ENCODE peak calls at places on chromosomes 13 and 19, in ten cellular contexts. One of them, this sample, is unnamed.

GRCh38 chr19:49831592-49831991 is 13.5 kb downstream of the MED25 start:
- DNase-seq in fibroblast of the conjunctiva: no peak
- DNase-seq in ELF-1: no peak
- DNase-seq in fibroblast of pulmonary artery: no peak
- DNase-seq in breast epithelium: no peak
- DNase-seq in activated T-cell treated with anti-CD3 and anti-CD28 coated beads, Interleukin-2, amount 50 U/mL, for 72 hours: no peak
- DNase-seq in NCI-H2081: no peak
- DNase-seq in mucosa of gallbladder: no peak
- DNase-seq in memory B cell: no peak
- DNase-seq in GM23248: no peak
- DNase-seq in this sample: no peak

GRCh38 chr19:32748497-32748896 is 28.9 kb downstream of the TDRD12 start:
- DNase-seq in ELF-1: no peak
- DNase-seq in breast epithelium: no peak
- DNase-seq in mucosa of gallbladder: no peak
- DNase-seq in activated T-cell treated with anti-CD3 and anti-CD28 coated beads, Interleukin-2, amount 50 U/mL, for 72 hours: peak
- DNase-seq in GM23248: no peak
- DNase-seq in fibroblast of pulmonary artery: no peak
- DNase-seq in NCI-H2081: peak
- DNase-seq in fibroblast of the conjunctiva: no peak
- DNase-seq in memory B cell: no peak
- DNase-seq in this sample: no peak

GRCh38 chr19:18284710-18285430 is 3.4 kb upstream of the JUND start:
- DNase-seq in mucosa of gallbladder: no peak
- DNase-seq in breast epithelium: no peak
- DNase-seq in ELF-1: no peak
- DNase-seq in activated T-cell treated with anti-CD3 and anti-CD28 coated beads, Interleukin-2, amount 50 U/mL, for 72 hours: peak
- DNase-seq in memory B cell: no peak
- DNase-seq in NCI-H2081: no peak
- DNase-seq in GM23248: no peak
- DNase-seq in fibroblast of the conjunctiva: no peak
- DNase-seq in fibroblast of pulmonary artery: no peak
- DNase-seq in this sample: no peak

GRCh38 chr13:75316427-75316826 is 165.5 kb downstream of the TBC1D4 start:
- DNase-seq in breast epithelium: no peak
- DNase-seq in fibroblast of pulmonary artery: peak
- DNase-seq in mucosa of gallbladder: no peak
- DNase-seq in activated T-cell treated with anti-CD3 and anti-CD28 coated beads, Interleukin-2, amount 50 U/mL, for 72 hours: no peak
- DNase-seq in NCI-H2081: no peak
- DNase-seq in memory B cell: no peak
- DNase-seq in ELF-1: no peak
- DNase-seq in GM23248: peak
- DNase-seq in fibroblast of the conjunctiva: no peak
- DNase-seq in this sample: peak

GRCh38 chr13:74464656-74465055 is 330.5 kb upstream of the KLF12 start:
- DNase-seq in fibroblast of pulmonary artery: no peak
- DNase-seq in activated T-cell treated with anti-CD3 and anti-CD28 coated beads, Interleukin-2, amount 50 U/mL, for 72 hours: no peak
- DNase-seq in GM23248: no peak
- DNase-seq in NCI-H2081: peak
- DNase-seq in memory B cell: no peak
- DNase-seq in mucosa of gallbladder: no peak
- DNase-seq in breast epithelium: no peak
- DNase-seq in ELF-1: no peak
- DNase-seq in fibroblast of the conjunctiva: no peak
- DNase-seq in this sample: no peak

GRCh38 chr13:25300861-25301346 is 521 bp upstream of the NUP58 start:
- DNase-seq in NCI-H2081: no peak
- DNase-seq in memory B cell: no peak
- DNase-seq in ELF-1: no peak
- DNase-seq in fibroblast of the conjunctiva: no peak
- DNase-seq in activated T-cell treated with anti-CD3 and anti-CD28 coated beads, Interleukin-2, amount 50 U/mL, for 72 hours: peak
- DNase-seq in breast epithelium: no peak
- DNase-seq in GM23248: no peak
- DNase-seq in fibroblast of pulmonary artery: peak
- DNase-seq in mucosa of gallbladder: peak
- DNase-seq in this sample: no peak

GRCh38 chr19:55642153-55643002 is 1.1 kb upstream of the ZNF581 start:
- DNase-seq in mucosa of gallbladder: no peak
- DNase-seq in activated T-cell treated with anti-CD3 and anti-CD28 coated beads, Interleukin-2, amount 50 U/mL, for 72 hours: no peak
- DNase-seq in fibroblast of pulmonary artery: no peak
- DNase-seq in ELF-1: no peak
- DNase-seq in memory B cell: no peak
- DNase-seq in breast epithelium: no peak
- DNase-seq in NCI-H2081: peak
- DNase-seq in fibroblast of the conjunctiva: no peak
- DNase-seq in GM23248: peak
- DNase-seq in this sample: no peak

GRCh38 chr13:48817166-48817802 is 158.4 kb upstream of the FNDC3A start:
- DNase-seq in activated T-cell treated with anti-CD3 and anti-CD28 coated beads, Interleukin-2, amount 50 U/mL, for 72 hours: no peak
- DNase-seq in breast epithelium: no peak
- DNase-seq in NCI-H2081: no peak
- DNase-seq in GM23248: no peak
- DNase-seq in mucosa of gallbladder: no peak
- DNase-seq in fibroblast of the conjunctiva: no peak
- DNase-seq in fibroblast of pulmonary artery: no peak
- DNase-seq in memory B cell: no peak
- DNase-seq in ELF-1: no peak
- DNase-seq in this sample: no peak

GRCh38 chr19:1411255-1412191 is 4.1 kb downstream of the DAZAP1 start:
- DNase-seq in breast epithelium: no peak
- DNase-seq in ELF-1: no peak
- DNase-seq in fibroblast of pulmonary artery: peak
- DNase-seq in mucosa of gallbladder: no peak
- DNase-seq in GM23248: peak
- DNase-seq in memory B cell: no peak
- DNase-seq in fibroblast of the conjunctiva: no peak
- DNase-seq in activated T-cell treated with anti-CD3 and anti-CD28 coated beads, Interleukin-2, amount 50 U/mL, for 72 hours: peak
- DNase-seq in NCI-H2081: peak
- DNase-seq in this sample: peak

GRCh38 chr13:66312312-66313087 is 917.6 kb downstream of the PCDH9 start:
- DNase-seq in ELF-1: no peak
- DNase-seq in NCI-H2081: peak
- DNase-seq in fibroblast of the conjunctiva: peak
- DNase-seq in mucosa of gallbladder: peak
- DNase-seq in GM23248: no peak
- DNase-seq in breast epithelium: no peak
- DNase-seq in activated T-cell treated with anti-CD3 and anti-CD28 coated beads, Interleukin-2, amount 50 U/mL, for 72 hours: no peak
- DNase-seq in fibroblast of pulmonary artery: peak
- DNase-seq in memory B cell: no peak
- DNase-seq in this sample: peak

GRCh38 chr13:28138756-28139470 is 568 bp downstream of the PAN3 start:
- DNase-seq in mucosa of gallbladder: peak
- DNase-seq in fibroblast of pulmonary artery: peak
- DNase-seq in NCI-H2081: peak
- DNase-seq in activated T-cell treated with anti-CD3 and anti-CD28 coated beads, Interleukin-2, amount 50 U/mL, for 72 hours: peak
- DNase-seq in fibroblast of the conjunctiva: peak
- DNase-seq in GM23248: peak
- DNase-seq in memory B cell: peak
- DNase-seq in breast epithelium: peak
- DNase-seq in ELF-1: peak
- DNase-seq in this sample: peak

GRCh38 chr19:5891572-5891937 is 12.0 kb downstream of the NDUFA11 start:
- DNase-seq in NCI-H2081: no peak
- DNase-seq in ELF-1: no peak
- DNase-seq in activated T-cell treated with anti-CD3 and anti-CD28 coated beads, Interleukin-2, amount 50 U/mL, for 72 hours: no peak
- DNase-seq in fibroblast of the conjunctiva: no peak
- DNase-seq in fibroblast of pulmonary artery: no peak
- DNase-seq in breast epithelium: no peak
- DNase-seq in memory B cell: no peak
- DNase-seq in GM23248: no peak
- DNase-seq in mucosa of gallbladder: no peak
- DNase-seq in this sample: no peak

GRCh38 chr13:32905864-32906180 is 110.4 kb upstream of the KL start:
- DNase-seq in GM23248: peak
- DNase-seq in memory B cell: no peak
- DNase-seq in mucosa of gallbladder: peak
- DNase-seq in fibroblast of the conjunctiva: no peak
- DNase-seq in fibroblast of pulmonary artery: peak
- DNase-seq in activated T-cell treated with anti-CD3 and anti-CD28 coated beads, Interleukin-2, amount 50 U/mL, for 72 hours: no peak
- DNase-seq in NCI-H2081: no peak
- DNase-seq in breast epithelium: no peak
- DNase-seq in ELF-1: no peak
- DNase-seq in this sample: peak

GRCh38 chr13:25847145-25847544 is 204.7 kb downstream of the SHISA2 start:
- DNase-seq in fibroblast of pulmonary artery: no peak
- DNase-seq in ELF-1: no peak
- DNase-seq in activated T-cell treated with anti-CD3 and anti-CD28 coated beads, Interleukin-2, amount 50 U/mL, for 72 hours: no peak
- DNase-seq in breast epithelium: no peak
- DNase-seq in NCI-H2081: no peak
- DNase-seq in fibroblast of the conjunctiva: no peak
- DNase-seq in memory B cell: no peak
- DNase-seq in GM23248: no peak
- DNase-seq in mucosa of gallbladder: no peak
- DNase-seq in this sample: no peak

GRCh38 chr19:46944918-46945628 is 74.6 kb upstream of the NPAS1 start:
- DNase-seq in ELF-1: peak
- DNase-seq in memory B cell: no peak
- DNase-seq in NCI-H2081: peak
- DNase-seq in mucosa of gallbladder: no peak
- DNase-seq in fibroblast of pulmonary artery: peak
- DNase-seq in fibroblast of the conjunctiva: no peak
- DNase-seq in breast epithelium: no peak
- DNase-seq in activated T-cell treated with anti-CD3 and anti-CD28 coated beads, Interleukin-2, amount 50 U/mL, for 72 hours: no peak
- DNase-seq in GM23248: peak
- DNase-seq in this sample: peak

GRCh38 chr13:75186384-75186783 is 295.6 kb downstream of the TBC1D4 start:
- DNase-seq in GM23248: no peak
- DNase-seq in mucosa of gallbladder: no peak
- DNase-seq in fibroblast of the conjunctiva: no peak
- DNase-seq in fibroblast of pulmonary artery: peak
- DNase-seq in ELF-1: no peak
- DNase-seq in memory B cell: no peak
- DNase-seq in activated T-cell treated with anti-CD3 and anti-CD28 coated beads, Interleukin-2, amount 50 U/mL, for 72 hours: no peak
- DNase-seq in breast epithelium: no peak
- DNase-seq in NCI-H2081: no peak
- DNase-seq in this sample: no peak

GRCh38 chr19:39502640-39503417 is 4.1 kb downstream of the DLL3 start:
- DNase-seq in GM23248: peak
- DNase-seq in fibroblast of the conjunctiva: peak
- DNase-seq in activated T-cell treated with anti-CD3 and anti-CD28 coated beads, Interleukin-2, amount 50 U/mL, for 72 hours: peak
- DNase-seq in NCI-H2081: no peak
- DNase-seq in fibroblast of pulmonary artery: peak
- DNase-seq in breast epithelium: no peak
- DNase-seq in mucosa of gallbladder: peak
- DNase-seq in ELF-1: peak
- DNase-seq in memory B cell: peak
- DNase-seq in this sample: peak

GRCh38 chr19:47749326-47749725 is 4.0 kb downstream of the NOP53 start:
- DNase-seq in memory B cell: no peak
- DNase-seq in fibroblast of the conjunctiva: no peak
- DNase-seq in fibroblast of pulmonary artery: no peak
- DNase-seq in ELF-1: no peak
- DNase-seq in activated T-cell treated with anti-CD3 and anti-CD28 coated beads, Interleukin-2, amount 50 U/mL, for 72 hours: no peak
- DNase-seq in NCI-H2081: no peak
- DNase-seq in breast epithelium: no peak
- DNase-seq in GM23248: no peak
- DNase-seq in mucosa of gallbladder: no peak
- DNase-seq in this sample: no peak

GRCh38 chr19:5927439-5927821 is 13.4 kb downstream of the CAPS start:
- DNase-seq in fibroblast of pulmonary artery: no peak
- DNase-seq in fibroblast of the conjunctiva: no peak
- DNase-seq in breast epithelium: no peak
- DNase-seq in memory B cell: peak
- DNase-seq in ELF-1: no peak
- DNase-seq in GM23248: peak
- DNase-seq in mucosa of gallbladder: no peak
- DNase-seq in NCI-H2081: no peak
- DNase-seq in activated T-cell treated with anti-CD3 and anti-CD28 coated beads, Interleukin-2, amount 50 U/mL, for 72 hours: no peak
- DNase-seq in this sample: no peak

GRCh38 chr13:111388851-111389500 is 68.5 kb downstream of the TEX29 start:
- DNase-seq in breast epithelium: no peak
- DNase-seq in fibroblast of the conjunctiva: no peak
- DNase-seq in fibroblast of pulmonary artery: no peak
- DNase-seq in memory B cell: no peak
- DNase-seq in mucosa of gallbladder: no peak
- DNase-seq in GM23248: no peak
- DNase-seq in activated T-cell treated with anti-CD3 and anti-CD28 coated beads, Interleukin-2, amount 50 U/mL, for 72 hours: peak
- DNase-seq in ELF-1: no peak
- DNase-seq in NCI-H2081: no peak
- DNase-seq in this sample: no peak

GRCh38 chr19:7637374-7638256 is 705 bp downstream of the STXBP2 start:
- DNase-seq in mucosa of gallbladder: peak
- DNase-seq in activated T-cell treated with anti-CD3 and anti-CD28 coated beads, Interleukin-2, amount 50 U/mL, for 72 hours: peak
- DNase-seq in memory B cell: no peak
- DNase-seq in GM23248: no peak
- DNase-seq in fibroblast of pulmonary artery: peak
- DNase-seq in breast epithelium: no peak
- DNase-seq in NCI-H2081: no peak
- DNase-seq in ELF-1: peak
- DNase-seq in fibroblast of the conjunctiva: no peak
- DNase-seq in this sample: no peak

GRCh38 chr19:31991984-31992655 is 353.3 kb upstream of the ZNF507 start:
- DNase-seq in ELF-1: no peak
- DNase-seq in mucosa of gallbladder: no peak
- DNase-seq in GM23248: no peak
- DNase-seq in breast epithelium: no peak
- DNase-seq in fibroblast of pulmonary artery: no peak
- DNase-seq in activated T-cell treated with anti-CD3 and anti-CD28 coated beads, Interleukin-2, amount 50 U/mL, for 72 hours: no peak
- DNase-seq in fibroblast of the conjunctiva: no peak
- DNase-seq in NCI-H2081: no peak
- DNase-seq in memory B cell: no peak
- DNase-seq in this sample: no peak

GRCh38 chr19:46860846-46861690 is at the start of gene ARHGAP35:
- DNase-seq in activated T-cell treated with anti-CD3 and anti-CD28 coated beads, Interleukin-2, amount 50 U/mL, for 72 hours: no peak
- DNase-seq in fibroblast of the conjunctiva: no peak
- DNase-seq in ELF-1: no peak
- DNase-seq in memory B cell: peak
- DNase-seq in GM23248: peak
- DNase-seq in fibroblast of pulmonary artery: no peak
- DNase-seq in mucosa of gallbladder: no peak
- DNase-seq in breast epithelium: peak
- DNase-seq in NCI-H2081: no peak
- DNase-seq in this sample: no peak

GRCh38 chr13:50323440-50324070 is 308.3 kb downstream of the KCNRG start:
- DNase-seq in mucosa of gallbladder: no peak
- DNase-seq in NCI-H2081: no peak
- DNase-seq in breast epithelium: no peak
- DNase-seq in activated T-cell treated with anti-CD3 and anti-CD28 coated beads, Interleukin-2, amount 50 U/mL, for 72 hours: no peak
- DNase-seq in GM23248: peak
- DNase-seq in fibroblast of the conjunctiva: peak
- DNase-seq in fibroblast of pulmonary artery: peak
- DNase-seq in ELF-1: no peak
- DNase-seq in memory B cell: no peak
- DNase-seq in this sample: peak

GRCh38 chr19:1938071-1938470 is 2.9 kb upstream of the CSNK1G2 start:
- DNase-seq in fibroblast of pulmonary artery: no peak
- DNase-seq in fibroblast of the conjunctiva: no peak
- DNase-seq in breast epithelium: no peak
- DNase-seq in GM23248: no peak
- DNase-seq in NCI-H2081: no peak
- DNase-seq in mucosa of gallbladder: no peak
- DNase-seq in activated T-cell treated with anti-CD3 and anti-CD28 coated beads, Interleukin-2, amount 50 U/mL, for 72 hours: no peak
- DNase-seq in ELF-1: peak
- DNase-seq in memory B cell: no peak
- DNase-seq in this sample: no peak

GRCh38 chr19:49889687-49890348 is 6.9 kb downstream of the IL4I1 start:
- DNase-seq in ELF-1: peak
- DNase-seq in activated T-cell treated with anti-CD3 and anti-CD28 coated beads, Interleukin-2, amount 50 U/mL, for 72 hours: peak
- DNase-seq in memory B cell: peak
- DNase-seq in fibroblast of the conjunctiva: peak
- DNase-seq in fibroblast of pulmonary artery: peak
- DNase-seq in mucosa of gallbladder: peak
- DNase-seq in NCI-H2081: peak
- DNase-seq in GM23248: peak
- DNase-seq in breast epithelium: peak
- DNase-seq in this sample: peak

GRCh38 chr13:23868521-23868920 is 20.7 kb downstream of the MIPEP start:
- DNase-seq in fibroblast of the conjunctiva: no peak
- DNase-seq in fibroblast of pulmonary artery: peak
- DNase-seq in memory B cell: no peak
- DNase-seq in NCI-H2081: no peak
- DNase-seq in GM23248: peak
- DNase-seq in mucosa of gallbladder: no peak
- DNase-seq in activated T-cell treated with anti-CD3 and anti-CD28 coated beads, Interleukin-2, amount 50 U/mL, for 72 hours: no peak
- DNase-seq in breast epithelium: no peak
- DNase-seq in ELF-1: no peak
- DNase-seq in this sample: peak

GRCh38 chr19:18657590-18658365 is 20.9 kb downstream of the KLHL26 start:
- DNase-seq in mucosa of gallbladder: peak
- DNase-seq in fibroblast of the conjunctiva: peak
- DNase-seq in breast epithelium: no peak
- DNase-seq in fibroblast of pulmonary artery: peak
- DNase-seq in ELF-1: no peak
- DNase-seq in activated T-cell treated with anti-CD3 and anti-CD28 coated beads, Interleukin-2, amount 50 U/mL, for 72 hours: no peak
- DNase-seq in NCI-H2081: no peak
- DNase-seq in GM23248: peak
- DNase-seq in memory B cell: no peak
- DNase-seq in this sample: peak